ENCODE peak calls at places on chromosomes 6 and 20, in nine cellular contexts. E is endothelial cell, R is BE2C, O is HCEC 1CT, W is kidney glomerular epithelial cell, M is GM03348, F is dorsolateral prefrontal cortex, J is iris pigment epithelial cell, U is left ventricle myocardium superior. S is an unnamed sample.

GRCh38 chr20:8798505-8798904 is 270.4 kb upstream of the PLCB4 start:
- DNase-seq in O (no peak), J (peak), U (peak), F (no peak), M (peak), E (no peak), W (peak), R (no peak), S (peak)

GRCh38 chr20:48831702-48832422 is 4.1 kb upstream of the PREX1 start:
- DNase-seq in R (no peak), J (peak), O (peak), W (no peak), M (peak), E (no peak), F (no peak), U (peak), S (peak)

GRCh38 chr6:136525586-136526195 is 24.5 kb downstream of the MAP7 start:
- DNase-seq in J (no peak), W (no peak), R (peak), U (no peak), F (peak), O (no peak), M (no peak), E (no peak), S (no peak)

GRCh38 chr6:125906158-125906998 is 50.2 kb upstream of the HINT3 start:
- DNase-seq in J (peak), E (peak), U (no peak), M (peak), R (peak), F (no peak), W (no peak), O (peak), S (peak)

GRCh38 chr6:56529594-56530191 is 113.0 kb downstream of the DST start:
- DNase-seq in U (no peak), F (no peak), R (no peak), J (peak), E (no peak), O (no peak), M (no peak), W (no peak), S (no peak)

GRCh38 chr6:114304304-114304887 is 38.4 kb downstream of the HS3ST5 start:
- DNase-seq in E (no peak), F (no peak), U (no peak), O (peak), W (no peak), M (peak), R (no peak), J (peak), S (peak)

GRCh38 chr6:55011034-55011433 is 163.3 kb upstream of the HCRTR2 start:
- DNase-seq in U (no peak), O (no peak), W (no peak), J (no peak), F (no peak), R (no peak), E (no peak), M (no peak), S (no peak)

GRCh38 chr6:152271681-152272464 is 365.3 kb downstream of the SYNE1 start:
- DNase-seq in W (no peak), F (no peak), M (peak), U (peak), E (no peak), J (peak), O (peak), R (no peak), S (peak)

GRCh38 chr6:257774-258173 is 34.5 kb upstream of the DUSP22 start:
- DNase-seq in F (no peak), M (no peak), R (no peak), U (no peak), J (no peak), O (no peak), W (no peak), E (no peak), S (no peak)

GRCh38 chr6:151784441-151785214 is 22.9 kb upstream of the ESR1 start:
- DNase-seq in R (no peak), U (no peak), J (peak), W (no peak), F (no peak), E (no peak), O (peak), M (no peak), S (peak)

GRCh38 chr6:120947111-120947510 is 387.2 kb downstream of the TBC1D32 start:
- DNase-seq in O (no peak), M (no peak), U (no peak), E (no peak), J (no peak), F (no peak), R (no peak), W (no peak), S (no peak)

GRCh38 chr6:15990179-15990578 is 138.7 kb upstream of the MYLIP start:
- DNase-seq in E (no peak), F (no peak), J (no peak), O (no peak), R (no peak), M (no peak), W (no peak), U (no peak), S (no peak)

GRCh38 chr6:39361657-39362486 is 39.4 kb upstream of the KCNK16 start:
- DNase-seq in F (peak), J (peak), R (peak), W (peak), M (peak), O (no peak), E (peak), U (peak), S (peak)

GRCh38 chr6:45420909-45421699 is 43.4 kb upstream of the SUPT3H start:
- DNase-seq in R (no peak), J (no peak), F (no peak), O (no peak), U (no peak), E (no peak), W (no peak), M (peak), S (no peak)

GRCh38 chr20:62506087-62506486 is 30.3 kb upstream of the GATA5 start:
- DNase-seq in E (no peak), U (no peak), W (no peak), J (no peak), M (no peak), O (no peak), F (no peak), R (no peak), S (no peak)

GRCh38 chr20:21096321-21097043 is 9.7 kb downstream of the LINC00237 start:
- DNase-seq in F (no peak), U (no peak), M (no peak), E (peak), J (peak), R (peak), W (no peak), O (peak), S (no peak)

GRCh38 chr6:117555262-117555849 is 47.0 kb downstream of the GOPC start:
- DNase-seq in F (no peak), J (no peak), R (no peak), O (no peak), U (no peak), M (no peak), E (no peak), W (peak), S (no peak)

GRCh38 chr20:16541226-16541625 is 32.0 kb downstream of the KIF16B start:
- DNase-seq in R (no peak), O (no peak), M (no peak), U (peak), W (no peak), E (no peak), J (no peak), F (peak), S (no peak)

GRCh38 chr6:40661726-40662125 is 74.6 kb upstream of the LRFN2 start:
- DNase-seq in M (no peak), O (no peak), W (no peak), R (peak), F (no peak), E (no peak), U (no peak), J (no peak), S (no peak)

GRCh38 chr6:28336284-28337024 is 506 bp upstream of the ZSCAN31 start:
- DNase-seq in U (no peak), R (peak), M (no peak), O (peak), E (no peak), W (peak), F (no peak), J (no peak), S (peak)

GRCh38 chr6:12421596-12421995 is 131.4 kb downstream of the EDN1 start:
- DNase-seq in F (no peak), E (no peak), R (no peak), O (no peak), U (no peak), M (no peak), J (no peak), W (no peak), S (no peak)

GRCh38 chr6:71420693-71421328 is 132.2 kb downstream of the OGFRL1 start:
- DNase-seq in M (peak), U (peak), F (peak), J (peak), O (peak), R (peak), E (peak), W (peak), S (peak)

GRCh38 chr6:161198781-161199505 is 74.9 kb downstream of the AGPAT4 start:
- DNase-seq in F (no peak), J (no peak), M (no peak), O (no peak), R (no peak), U (no peak), W (no peak), E (no peak), S (no peak)

GRCh38 chr6:38423746-38424145 is 216.0 kb downstream of the BTBD9 start:
- DNase-seq in U (no peak), F (no peak), E (no peak), R (no peak), W (no peak), M (no peak), J (no peak), O (no peak), S (no peak)

GRCh38 chr6:29705389-29706231 is 17.6 kb upstream of the HLA-F start:
- DNase-seq in R (peak), F (peak), M (peak), E (peak), U (no peak), O (peak), J (peak), W (peak), S (peak)

GRCh38 chr6:50030777-50031562 is 9.2 kb upstream of the DEFB110 start:
- DNase-seq in E (peak), W (no peak), F (no peak), M (peak), R (peak), J (no peak), U (no peak), O (peak), S (no peak)

GRCh38 chr6:117448011-117448410 is 22.3 kb upstream of the ROS1 start:
- DNase-seq in M (peak), J (peak), O (no peak), W (no peak), F (no peak), U (no peak), E (no peak), R (no peak), S (no peak)

GRCh38 chr6:127277878-127278843 is 11.5 kb downstream of the RNF146 start:
- DNase-seq in J (no peak), W (no peak), E (no peak), M (no peak), U (no peak), R (no peak), F (no peak), O (no peak), S (no peak)

GRCh38 chr6:163367388-163368183 is 46.9 kb upstream of the QKI start:
- DNase-seq in M (no peak), O (no peak), W (no peak), J (no peak), U (no peak), F (no peak), R (no peak), E (no peak), S (no peak)

GRCh38 chr6:150016324-150017185 is 8.8 kb downstream of the RAET1L start:
- DNase-seq in F (peak), O (peak), M (peak), W (peak), U (peak), E (peak), J (peak), R (peak), S (peak)

GRCh38 chr6:143337201-143337949 is 113.1 kb downstream of the ADAT2 start:
- DNase-seq in F (no peak), J (peak), E (peak), U (peak), W (no peak), O (no peak), M (no peak), R (peak), S (no peak)

GRCh38 chr6:63537126-63537958 is 34.9 kb upstream of the LOC128125822 start:
- DNase-seq in M (no peak), F (no peak), W (no peak), U (no peak), E (no peak), J (no peak), R (no peak), O (no peak), S (no peak)

GRCh38 chr6:117548797-117549301 is 53.5 kb downstream of the GOPC start:
- DNase-seq in J (peak), O (peak), F (no peak), R (no peak), W (peak), E (no peak), M (peak), U (no peak), S (no peak)